ENCODE peak calls at places on chromosome 22, in five cellular contexts. V is NCI-H69; T is T-helper 2 cell; H is LHCN-M2; O is stimulated activated CD4-positive, alpha-beta T cell treated with anti-CD3 and anti-CD28 coated beads, Interleukin-1b, Interleukin-23, amount 100 ng/mL, for 24 hours. L is an unnamed sample.

GRCh38 chr22:50190182-50190951 is 4.7 kb downstream of the TRABD start:
- DNase-seq in H (no peak), O (peak; percentile 61), T (peak; percentile 93), V (peak; percentile 71), L (peak; percentile 89)

GRCh38 chr22:25076281-25076680 is 123.4 kb upstream of the CRYBB3 start:
- DNase-seq in O (peak; percentile 42), H (no peak), T (peak; percentile 60), V (peak; percentile 53), L (no peak)

GRCh38 chr22:42769574-42770447 is 49.1 kb upstream of the A4GALT start:
- DNase-seq in V (no peak), H (peak; percentile 94), T (no peak), O (no peak), L (no peak)

GRCh38 chr22:20466659-20467379 is 28.8 kb downstream of the KLHL22 start:
- DNase-seq in O (no peak), T (no peak), H (no peak), V (no peak), L (no peak)

GRCh38 chr22:23061471-23062280 is 8.6 kb upstream of the GNAZ start:
- DNase-seq in H (no peak), O (no peak), V (no peak), T (no peak), L (no peak)

GRCh38 chr22:49964136-49964492 is 3.5 kb downstream of the PIM3 start:
- DNase-seq in O (no peak), H (no peak), T (peak; percentile 48), V (no peak), L (peak; percentile 59)

GRCh38 chr22:30079952-30080533 is at the start of gene HORMAD2:
- DNase-seq in O (no peak), H (no peak), V (no peak), T (no peak), L (no peak)

GRCh38 chr22:40028098-40028425 is 33.3 kb downstream of the FAM83F start:
- DNase-seq in H (no peak), T (no peak), V (no peak), O (no peak), L (no peak)

GRCh38 chr22:47625531-47626427 is 863.3 kb downstream of the TBC1D22A start:
- DNase-seq in V (no peak), O (no peak), H (no peak), T (no peak), L (no peak)

GRCh38 chr22:39661842-39662676 is 91.5 kb downstream of the CACNA1I start:
- DNase-seq in H (no peak), O (peak; percentile 54), T (peak; percentile 90), V (peak; percentile 60), L (peak; percentile 67)

GRCh38 chr22:17773606-17774205 is 563 bp downstream of the BID start:
- DNase-seq in O (no peak), V (peak; percentile 80), T (peak; percentile 67), H (peak; percentile 26), L (peak; percentile 26)

GRCh38 chr22:33440756-33441155 is 382.6 kb upstream of the SYN3 start:
- DNase-seq in H (no peak), O (no peak), T (no peak), V (no peak), L (no peak)

GRCh38 chr22:37417264-37417663 is 10.0 kb downstream of the ELFN2 start:
- DNase-seq in H (no peak), V (no peak), O (no peak), T (no peak), L (no peak)

GRCh38 chr22:18029686-18030267 is 5.4 kb upstream of the MICAL3 start:
- DNase-seq in V (no peak), T (no peak), O (no peak), H (no peak), L (no peak)

GRCh38 chr22:30636226-30637077 is 871 bp downstream of the SLC35E4 start:
- DNase-seq in O (no peak), T (peak; percentile 28), H (peak; percentile 29), V (peak; percentile 58), L (no peak)

GRCh38 chr22:49763696-49764095 is 64.0 kb downstream of the BRD1 start:
- DNase-seq in H (no peak), T (no peak), V (no peak), O (no peak), L (no peak)

GRCh38 chr22:28716686-28717085 is 24.9 kb downstream of the CHEK2 start:
- DNase-seq in H (peak; percentile 55), O (no peak), T (no peak), V (no peak), L (no peak)

GRCh38 chr22:39597236-39597869 is 26.8 kb downstream of the CACNA1I start:
- DNase-seq in O (no peak), H (no peak), V (no peak), T (no peak), L (no peak)

GRCh38 chr22:49751968-49752597 is 75.6 kb downstream of the BRD1 start:
- DNase-seq in V (no peak), H (no peak), T (no peak), O (no peak), L (no peak)

GRCh38 chr22:49643466-49643865 is 184.2 kb downstream of the BRD1 start:
- DNase-seq in H (no peak), V (no peak), T (no peak), O (no peak), L (no peak)

GRCh38 chr22:19823638-19824196 is 31.0 kb downstream of the GNB1L start:
- DNase-seq in T (no peak), V (peak; percentile 84), O (no peak), H (no peak), L (no peak)

GRCh38 chr22:46742576-46743221 is 4.6 kb upstream of the CERK start:
- DNase-seq in V (peak; percentile 29), H (no peak), O (no peak), T (no peak), L (no peak)

GRCh38 chr22:20158366-20159036 is 7.6 kb upstream of the CCDC188 start:
- DNase-seq in O (no peak), V (no peak), T (no peak), H (no peak), L (no peak)

GRCh38 chr22:50584106-50585096 is 1.8 kb upstream of the CHKB start:
- DNase-seq in O (no peak), V (no peak), H (no peak), T (no peak), L (no peak)

GRCh38 chr22:31451709-31452571 is 37.7 kb downstream of the EIF4ENIF1 start:
- DNase-seq in O (no peak), T (peak; percentile 52), V (peak; percentile 22), H (peak; percentile 55), L (no peak)

GRCh38 chr22:21992593-21993237 is 10.1 kb upstream of the TOP3B start:
- DNase-seq in O (no peak), V (no peak), H (no peak), T (no peak), L (no peak)

GRCh38 chr22:39524089-39524752 is 3.9 kb downstream of the ATF4 start:
- DNase-seq in V (no peak), T (no peak), O (no peak), H (no peak), L (no peak)

GRCh38 chr22:29733362-29734322 is 13.8 kb downstream of the CABP7 start:
- DNase-seq in T (no peak), O (no peak), H (no peak), V (peak; percentile 96), L (no peak)

GRCh38 chr22:32828150-32828549 is 26.6 kb downstream of the TIMP3 start:
- DNase-seq in O (no peak), T (no peak), H (no peak), V (no peak), L (no peak)

GRCh38 chr22:49300951-49301397 is 526.7 kb downstream of the BRD1 start:
- DNase-seq in T (no peak), H (no peak), O (no peak), V (no peak), L (no peak)

GRCh38 chr22:35299717-35300497 is at the start of gene TOM1:
- DNase-seq in O (peak; percentile 95), H (peak; percentile 98), T (peak; percentile 98), V (peak; percentile 99), L (peak; percentile 97)

GRCh38 chr22:36073476-36073875 is 44.9 kb upstream of the RBFOX2 start:
- DNase-seq in V (no peak), H (peak; percentile 34), O (no peak), T (no peak), L (no peak)

L was measured in CD8-positive, alpha-beta T cell.